ENCODE peak calls at places on chromosomes 6 and 20, in ten cellular contexts. One of them, this sample, is unnamed.

GRCh38 chr20:21096321-21097043 is 9.7 kb downstream of the LINC00237 start:
- DNase-seq in HCT116: peak; percentile 68
- DNase-seq in HepG2: peak; percentile 73
- DNase-seq in stomach: no peak
- DNase-seq in suprapubic skin: no peak
- DNase-seq in SK-N-SH: peak; percentile 26
- DNase-seq in GM23338: peak; percentile 78
- DNase-seq in sigmoid colon: no peak
- DNase-seq in spleen: no peak
- DNase-seq in GM12878: peak; percentile 17
- DNase-seq in this sample: no peak

GRCh38 chr6:42387336-42387735 is 64.4 kb downstream of the TRERF1 start:
- DNase-seq in stomach: no peak
- DNase-seq in SK-N-SH: no peak
- DNase-seq in GM23338: no peak
- DNase-seq in spleen: no peak
- DNase-seq in sigmoid colon: no peak
- DNase-seq in suprapubic skin: no peak
- DNase-seq in HCT116: no peak
- DNase-seq in HepG2: no peak
- DNase-seq in GM12878: no peak
- DNase-seq in this sample: no peak

GRCh38 chr6:95227301-95227700 is 350.0 kb upstream of the MANEA start:
- DNase-seq in SK-N-SH: peak; percentile 5
- DNase-seq in HepG2: no peak
- DNase-seq in suprapubic skin: no peak
- DNase-seq in stomach: no peak
- DNase-seq in sigmoid colon: no peak
- DNase-seq in spleen: no peak
- DNase-seq in HCT116: no peak
- DNase-seq in GM23338: no peak
- DNase-seq in GM12878: no peak
- DNase-seq in this sample: no peak

GRCh38 chr20:13017235-13017634 is 8.5 kb downstream of the SPTLC3 start:
- DNase-seq in SK-N-SH: no peak
- DNase-seq in suprapubic skin: no peak
- DNase-seq in GM23338: no peak
- DNase-seq in HepG2: no peak
- DNase-seq in GM12878: no peak
- DNase-seq in stomach: no peak
- DNase-seq in sigmoid colon: no peak
- DNase-seq in HCT116: no peak
- DNase-seq in spleen: no peak
- DNase-seq in this sample: no peak

GRCh38 chr20:25077610-25078169 is 4.3 kb downstream of the VSX1 start:
- DNase-seq in sigmoid colon: peak; percentile 78
- DNase-seq in HepG2: peak; percentile 41
- DNase-seq in stomach: peak; percentile 49
- DNase-seq in spleen: peak; percentile 82
- DNase-seq in GM23338: peak; percentile 72
- DNase-seq in HCT116: no peak
- DNase-seq in GM12878: no peak
- DNase-seq in SK-N-SH: peak; percentile 65
- DNase-seq in suprapubic skin: no peak
- DNase-seq in this sample: no peak

GRCh38 chr20:62409935-62410741 is 3.1 kb upstream of the CABLES2 start:
- DNase-seq in HCT116: no peak
- DNase-seq in GM23338: peak; percentile 81
- DNase-seq in suprapubic skin: no peak
- DNase-seq in HepG2: peak; percentile 42
- DNase-seq in spleen: no peak
- DNase-seq in sigmoid colon: peak; percentile 87
- DNase-seq in SK-N-SH: peak; percentile 92
- DNase-seq in stomach: peak; percentile 83
- DNase-seq in GM12878: no peak
- DNase-seq in this sample: peak; percentile 80

GRCh38 chr6:3749390-3749978 is 2.0 kb downstream of the PXDC1 start:
- DNase-seq in HCT116: no peak
- DNase-seq in sigmoid colon: no peak
- DNase-seq in suprapubic skin: no peak
- DNase-seq in stomach: peak; percentile 90
- DNase-seq in HepG2: no peak
- DNase-seq in GM23338: peak; percentile 41
- DNase-seq in spleen: no peak
- DNase-seq in SK-N-SH: no peak
- DNase-seq in GM12878: no peak
- DNase-seq in this sample: peak; percentile 70

GRCh38 chr20:58213112-58213511 is 15.3 kb downstream of the ANKRD60 start:
- DNase-seq in stomach: no peak
- DNase-seq in SK-N-SH: peak; percentile 62
- DNase-seq in HepG2: no peak
- DNase-seq in suprapubic skin: no peak
- DNase-seq in spleen: peak; percentile 35
- DNase-seq in GM12878: no peak
- DNase-seq in sigmoid colon: no peak
- DNase-seq in HCT116: no peak
- DNase-seq in GM23338: no peak
- DNase-seq in this sample: no peak

GRCh38 chr6:89048985-89049384 is 31.6 kb upstream of the PNRC1 start:
- DNase-seq in HCT116: no peak
- DNase-seq in HepG2: no peak
- DNase-seq in SK-N-SH: no peak
- DNase-seq in spleen: no peak
- DNase-seq in GM23338: no peak
- DNase-seq in stomach: no peak
- DNase-seq in suprapubic skin: no peak
- DNase-seq in sigmoid colon: no peak
- DNase-seq in GM12878: no peak
- DNase-seq in this sample: no peak

GRCh38 chr20:51650685-51651134 is 108.2 kb upstream of the NFATC2 start:
- DNase-seq in GM12878: no peak
- DNase-seq in SK-N-SH: no peak
- DNase-seq in stomach: no peak
- DNase-seq in HepG2: no peak
- DNase-seq in HCT116: peak; percentile 15
- DNase-seq in spleen: no peak
- DNase-seq in sigmoid colon: no peak
- DNase-seq in suprapubic skin: no peak
- DNase-seq in GM23338: no peak
- DNase-seq in this sample: no peak

GRCh38 chr6:148716811-148717210 is 30.0 kb upstream of the UST start:
- DNase-seq in HepG2: no peak
- DNase-seq in SK-N-SH: no peak
- DNase-seq in GM23338: no peak
- DNase-seq in HCT116: no peak
- DNase-seq in stomach: no peak
- DNase-seq in GM12878: no peak
- DNase-seq in suprapubic skin: no peak
- DNase-seq in sigmoid colon: no peak
- DNase-seq in spleen: no peak
- DNase-seq in this sample: no peak

GRCh38 chr6:127347188-127347587 is 3.8 kb upstream of the ECHDC1 start:
- DNase-seq in suprapubic skin: no peak
- DNase-seq in HepG2: peak; percentile 30
- DNase-seq in SK-N-SH: no peak
- DNase-seq in stomach: no peak
- DNase-seq in GM12878: no peak
- DNase-seq in sigmoid colon: no peak
- DNase-seq in HCT116: no peak
- DNase-seq in GM23338: no peak
- DNase-seq in spleen: no peak
- DNase-seq in this sample: no peak

GRCh38 chr6:34583461-34583860 is 27.3 kb upstream of the SPDEF start:
- DNase-seq in HCT116: no peak
- DNase-seq in suprapubic skin: no peak
- DNase-seq in spleen: peak; percentile 66
- DNase-seq in GM12878: no peak
- DNase-seq in SK-N-SH: no peak
- DNase-seq in sigmoid colon: no peak
- DNase-seq in HepG2: no peak
- DNase-seq in GM23338: peak; percentile 64
- DNase-seq in stomach: no peak
- DNase-seq in this sample: no peak

GRCh38 chr6:157516319-157517026 is 135.5 kb downstream of the ZDHHC14 start:
- DNase-seq in HepG2: no peak
- DNase-seq in stomach: no peak
- DNase-seq in SK-N-SH: no peak
- DNase-seq in GM12878: no peak
- DNase-seq in GM23338: no peak
- DNase-seq in spleen: no peak
- DNase-seq in HCT116: no peak
- DNase-seq in suprapubic skin: no peak
- DNase-seq in sigmoid colon: no peak
- DNase-seq in this sample: no peak

GRCh38 chr20:37406010-37406998 is 60.4 kb downstream of the SRC start:
- DNase-seq in suprapubic skin: no peak
- DNase-seq in HepG2: no peak
- DNase-seq in GM12878: no peak
- DNase-seq in stomach: peak; percentile 45
- DNase-seq in SK-N-SH: peak; percentile 93
- DNase-seq in HCT116: no peak
- DNase-seq in sigmoid colon: no peak
- DNase-seq in spleen: no peak
- DNase-seq in GM23338: peak; percentile 73
- DNase-seq in this sample: no peak

GRCh38 chr6:170212051-170212756 is 78.7 kb downstream of the DLL1 start:
- DNase-seq in GM12878: no peak
- DNase-seq in suprapubic skin: no peak
- DNase-seq in HepG2: no peak
- DNase-seq in spleen: peak; percentile 52
- DNase-seq in HCT116: no peak
- DNase-seq in GM23338: no peak
- DNase-seq in SK-N-SH: no peak
- DNase-seq in sigmoid colon: peak; percentile 54
- DNase-seq in stomach: no peak
- DNase-seq in this sample: no peak

GRCh38 chr6:112026933-112027332 is 27.0 kb upstream of the CCN6 start:
- DNase-seq in SK-N-SH: no peak
- DNase-seq in GM23338: no peak
- DNase-seq in suprapubic skin: no peak
- DNase-seq in HCT116: no peak
- DNase-seq in sigmoid colon: no peak
- DNase-seq in stomach: no peak
- DNase-seq in GM12878: no peak
- DNase-seq in HepG2: no peak
- DNase-seq in spleen: no peak
- DNase-seq in this sample: no peak
- H3K4me3 ChIP-seq in SK-N-SH: no peak overlapping the region
- H3K4me3 ChIP-seq in GM23338: no peak overlapping the region
- H3K4me3 ChIP-seq in suprapubic skin: no peak overlapping the region
- H3K4me3 ChIP-seq in HCT116: no peak overlapping the region
- H3K4me3 ChIP-seq in sigmoid colon: no peak overlapping the region
- H3K4me3 ChIP-seq in stomach: no peak overlapping the region
- H3K4me3 ChIP-seq in GM12878: no peak overlapping the region
- H3K4me3 ChIP-seq in HepG2: no peak overlapping the region
- H3K4me3 ChIP-seq in spleen: no peak overlapping the region
- H3K4me3 ChIP-seq in this sample: no peak overlapping the region

DNA sequence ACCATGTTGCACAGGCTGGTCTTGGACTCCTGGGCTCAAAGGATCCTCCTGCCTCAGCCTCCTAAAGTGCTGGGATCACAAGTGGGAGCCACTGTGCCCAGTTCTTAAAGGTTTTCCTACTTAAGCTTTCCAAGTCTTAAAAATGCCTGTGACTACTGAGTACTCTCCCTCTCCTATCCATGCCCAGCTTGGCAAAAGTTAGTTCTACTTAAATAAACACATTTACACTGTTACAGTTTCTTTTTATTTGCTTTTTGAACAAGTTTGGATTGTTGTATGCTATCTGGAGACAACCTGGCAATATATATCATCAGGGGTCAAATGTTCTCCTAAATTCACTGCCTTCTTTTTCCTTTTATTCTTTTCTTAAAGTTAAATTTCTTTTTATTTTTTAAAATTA is 61.0 kb upstream of the GCM1 start:
- DNase-seq in stomach: no peak
- DNase-seq in sigmoid colon: no peak
- DNase-seq in SK-N-SH: no peak
- DNase-seq in GM23338: no peak
- DNase-seq in GM12878: no peak
- DNase-seq in HCT116: no peak
- DNase-seq in spleen: no peak
- DNase-seq in HepG2: no peak
- DNase-seq in suprapubic skin: no peak
- DNase-seq in this sample: no peak
- TF ChIP-seq POLR2AphosphoS5 in stomach: no peak
- TF ChIP-seq POLR2AphosphoS5 in sigmoid colon: no peak
- TF ChIP-seq POLR2AphosphoS5 in SK-N-SH: no peak
- TF ChIP-seq POLR2AphosphoS5 in GM23338: no peak
- TF ChIP-seq POLR2AphosphoS5 in GM12878: no peak
- TF ChIP-seq POLR2AphosphoS5 in HCT116: no peak
- TF ChIP-seq POLR2AphosphoS5 in spleen: no peak
- TF ChIP-seq POLR2AphosphoS5 in HepG2: no peak
- TF ChIP-seq POLR2AphosphoS5 in suprapubic skin: no peak
- TF ChIP-seq POLR2AphosphoS5 in this sample: no peak

DNA sequence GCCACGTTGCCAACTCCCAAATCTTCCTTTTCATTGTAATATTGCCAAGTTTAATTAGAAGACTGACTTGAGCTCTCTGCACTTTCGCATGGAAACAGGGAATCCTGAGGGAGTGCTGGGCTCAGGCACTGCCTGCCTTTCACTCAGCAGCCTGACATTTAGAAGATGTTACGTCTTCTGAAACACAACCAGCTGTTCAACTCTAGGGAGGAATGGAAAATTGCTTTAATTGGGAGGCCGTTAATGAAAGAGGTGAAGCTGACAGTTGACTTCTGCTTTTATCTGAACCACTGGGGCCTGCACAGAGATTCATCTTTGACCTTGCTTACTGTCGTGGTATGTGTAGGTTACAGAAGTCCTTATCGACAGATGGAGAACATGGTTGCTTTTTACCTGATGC is 77.4 kb upstream of the MTHFD1L start:
- DNase-seq in suprapubic skin: no peak
- DNase-seq in SK-N-SH: no peak
- DNase-seq in GM23338: no peak
- DNase-seq in HepG2: no peak
- DNase-seq in sigmoid colon: no peak
- DNase-seq in spleen: no peak
- DNase-seq in GM12878: no peak
- DNase-seq in HCT116: no peak
- DNase-seq in stomach: no peak
- DNase-seq in this sample: no peak
- TF ChIP-seq CTCF in suprapubic skin: no peak
- TF ChIP-seq CTCF in SK-N-SH: no peak
- TF ChIP-seq CTCF in GM23338: no peak
- TF ChIP-seq CTCF in HepG2: no peak
- TF ChIP-seq CTCF in sigmoid colon: no peak
- TF ChIP-seq CTCF in spleen: no peak
- TF ChIP-seq CTCF in GM12878: no peak
- TF ChIP-seq CTCF in HCT116: no peak
- TF ChIP-seq CTCF in stomach: no peak
- TF ChIP-seq CTCF in this sample: no peak

DNA sequence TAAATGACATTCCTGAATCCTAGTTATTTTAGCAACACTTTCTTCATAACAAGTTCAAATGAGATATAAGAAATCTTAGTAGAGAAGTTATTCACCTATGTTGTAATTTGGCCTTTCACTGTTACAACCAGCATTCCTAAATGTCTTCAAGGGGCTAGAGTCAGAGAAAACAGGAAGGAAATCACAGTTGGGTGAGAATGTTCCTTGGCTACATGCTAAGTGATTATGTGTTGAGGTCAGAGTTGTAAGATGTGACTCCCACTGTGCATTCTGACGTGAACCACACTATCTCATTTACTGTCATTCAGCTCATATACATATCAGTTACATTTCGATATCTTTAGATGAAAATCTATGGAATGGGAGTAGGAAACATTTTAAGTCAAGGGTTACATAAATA is 51.0 kb upstream of the MLIP start:
- DNase-seq in suprapubic skin: no peak
- DNase-seq in sigmoid colon: no peak
- DNase-seq in HCT116: no peak
- DNase-seq in stomach: no peak
- DNase-seq in HepG2: no peak
- DNase-seq in GM23338: no peak
- DNase-seq in spleen: no peak
- DNase-seq in GM12878: no peak
- DNase-seq in SK-N-SH: no peak
- DNase-seq in this sample: no peak
- H3K4me3 ChIP-seq in suprapubic skin: no peak overlapping the region
- H3K4me3 ChIP-seq in sigmoid colon: no peak overlapping the region
- H3K4me3 ChIP-seq in HCT116: no peak overlapping the region
- H3K4me3 ChIP-seq in stomach: no peak overlapping the region
- H3K4me3 ChIP-seq in HepG2: no peak overlapping the region
- H3K4me3 ChIP-seq in GM23338: no peak overlapping the region
- H3K4me3 ChIP-seq in spleen: no peak overlapping the region
- H3K4me3 ChIP-seq in GM12878: no peak overlapping the region
- H3K4me3 ChIP-seq in SK-N-SH: no peak overlapping the region
- H3K4me3 ChIP-seq in this sample: no peak overlapping the region

This sample was measured in breast epithelium.